ENCODE peak calls at places on chromosomes 7 and 10, in eight cellular contexts. One of them, this sample, is unnamed.

GRCh38 chr10:48363617-48364355 is 57.3 kb downstream of the MAPK8 start:
- DNase-seq in Caco-2: peak; percentile 77
- DNase-seq in A549: peak; percentile 80
- DNase-seq in amniotic epithelial cell: peak; percentile 77
- DNase-seq in AG08395: peak; percentile 46
- DNase-seq in EH: peak; percentile 77
- DNase-seq in cardiac fibroblast: peak; percentile 86
- DNase-seq in WTC11: no peak
- DNase-seq in this sample: peak; percentile 20

GRCh38 chr7:120055300-120055699 is 217.7 kb upstream of the KCND2 start:
- DNase-seq in Caco-2: no peak
- DNase-seq in A549: no peak
- DNase-seq in amniotic epithelial cell: peak; percentile 78
- DNase-seq in AG08395: no peak
- DNase-seq in EH: no peak
- DNase-seq in cardiac fibroblast: peak; percentile 90
- DNase-seq in WTC11: no peak
- DNase-seq in this sample: no peak

GRCh38 chr7:41175435-41175834 is 527.5 kb downstream of the INHBA start:
- DNase-seq in Caco-2: no peak
- DNase-seq in A549: no peak
- DNase-seq in amniotic epithelial cell: no peak
- DNase-seq in AG08395: no peak
- DNase-seq in EH: no peak
- DNase-seq in cardiac fibroblast: no peak
- DNase-seq in WTC11: peak; percentile 14
- DNase-seq in this sample: no peak

GRCh38 chr7:16365177-16365576 is 56.2 kb downstream of the CRPPA start:
- DNase-seq in Caco-2: no peak
- DNase-seq in A549: no peak
- DNase-seq in amniotic epithelial cell: no peak
- DNase-seq in AG08395: no peak
- DNase-seq in EH: no peak
- DNase-seq in cardiac fibroblast: no peak
- DNase-seq in WTC11: no peak
- DNase-seq in this sample: no peak

GRCh38 chr10:113782986-113783704 is 31.7 kb downstream of the PLEKHS1 start:
- DNase-seq in Caco-2: no peak
- DNase-seq in A549: no peak
- DNase-seq in amniotic epithelial cell: no peak
- DNase-seq in AG08395: no peak
- DNase-seq in EH: no peak
- DNase-seq in cardiac fibroblast: no peak
- DNase-seq in WTC11: no peak
- DNase-seq in this sample: no peak

GRCh38 chr7:33674804-33675411 is 230.4 kb upstream of the BMPER start:
- DNase-seq in Caco-2: no peak
- DNase-seq in A549: no peak
- DNase-seq in amniotic epithelial cell: no peak
- DNase-seq in AG08395: no peak
- DNase-seq in EH: no peak
- DNase-seq in cardiac fibroblast: no peak
- DNase-seq in WTC11: no peak
- DNase-seq in this sample: no peak

GRCh38 chr10:58180633-58181032 is 87.1 kb downstream of the IPMK start:
- DNase-seq in Caco-2: no peak
- DNase-seq in A549: no peak
- DNase-seq in amniotic epithelial cell: peak; percentile 31
- DNase-seq in AG08395: no peak
- DNase-seq in EH: peak; percentile 6
- DNase-seq in cardiac fibroblast: peak; percentile 40
- DNase-seq in WTC11: no peak
- DNase-seq in this sample: no peak

GRCh38 chr10:89414879-89415821 is 782 bp downstream of the IFIT5 start:
- DNase-seq in Caco-2: no peak
- DNase-seq in A549: peak; percentile 55
- DNase-seq in amniotic epithelial cell: no peak
- DNase-seq in AG08395: peak; percentile 61
- DNase-seq in EH: peak; percentile 73
- DNase-seq in cardiac fibroblast: peak; percentile 58
- DNase-seq in WTC11: peak; percentile 46
- DNase-seq in this sample: peak; percentile 47

GRCh38 chr10:34249634-34250033 is 565.5 kb downstream of the PARD3 start:
- DNase-seq in Caco-2: peak; percentile 67
- DNase-seq in A549: peak; percentile 60
- DNase-seq in amniotic epithelial cell: no peak
- DNase-seq in AG08395: no peak
- DNase-seq in EH: peak; percentile 2
- DNase-seq in cardiac fibroblast: no peak
- DNase-seq in WTC11: peak; percentile 18
- DNase-seq in this sample: peak; percentile 11

GRCh38 chr10:4316166-4316810 is 509.7 kb upstream of the AKR1E2 start:
- DNase-seq in Caco-2: no peak
- DNase-seq in A549: no peak
- DNase-seq in amniotic epithelial cell: peak; percentile 9
- DNase-seq in AG08395: peak; percentile 88
- DNase-seq in EH: peak; percentile 25
- DNase-seq in cardiac fibroblast: peak; percentile 89
- DNase-seq in WTC11: no peak
- DNase-seq in this sample: peak; percentile 9

GRCh38 chr7:70710011-70710480 is 421.9 kb upstream of the GALNT17 start:
- DNase-seq in Caco-2: peak; percentile 67
- DNase-seq in A549: peak; percentile 24
- DNase-seq in amniotic epithelial cell: peak; percentile 89
- DNase-seq in AG08395: peak; percentile 90
- DNase-seq in EH: peak; percentile 80
- DNase-seq in cardiac fibroblast: peak; percentile 21
- DNase-seq in WTC11: no peak
- DNase-seq in this sample: no peak

GRCh38 chr7:117157121-117157870 is 165.6 kb downstream of the WNT2 start:
- DNase-seq in Caco-2: no peak
- DNase-seq in A549: peak; percentile 37
- DNase-seq in amniotic epithelial cell: peak; percentile 90
- DNase-seq in AG08395: peak; percentile 95
- DNase-seq in EH: peak; percentile 94
- DNase-seq in cardiac fibroblast: peak; percentile 89
- DNase-seq in WTC11: no peak
- DNase-seq in this sample: no peak

GRCh38 chr7:12436896-12437535 is 33.4 kb upstream of the VWDE start:
- DNase-seq in Caco-2: peak; percentile 12
- DNase-seq in A549: peak; percentile 20
- DNase-seq in amniotic epithelial cell: peak; percentile 26
- DNase-seq in AG08395: peak; percentile 9
- DNase-seq in EH: no peak
- DNase-seq in cardiac fibroblast: peak; percentile 63
- DNase-seq in WTC11: peak; percentile 51
- DNase-seq in this sample: peak; percentile 16

GRCh38 chr10:1737222-1738061 is at the start of gene ADARB2:
- DNase-seq in Caco-2: peak; percentile 45
- DNase-seq in A549: no peak
- DNase-seq in amniotic epithelial cell: no peak
- DNase-seq in AG08395: no peak
- DNase-seq in EH: no peak
- DNase-seq in cardiac fibroblast: no peak
- DNase-seq in WTC11: peak; percentile 83
- DNase-seq in this sample: peak; percentile 21

This sample was measured in WERI-Rb-1.